ENCODE peak calls at places on chromosomes 3 and 15, in five cellular contexts. H, Z, Q, Y and C are unnamed samples.

GRCh38 chr3:152232679-152233078 is 36.0 kb upstream of the MBNL1 start:
- DNase-seq in H (no peak), Z (no peak), Q (no peak), Y (no peak), C (no peak)

GRCh38 chr3:153232737-153233330 is 70.8 kb downstream of the RAP2B start:
- DNase-seq in H (no peak), Z (no peak), Q (no peak), Y (no peak), C (no peak)

GRCh38 chr15:75641603-75642002 is 1.6 kb upstream of the IMP3 start:
- DNase-seq in H (no peak), Z (no peak), Q (no peak), Y (no peak), C (no peak)

GRCh38 chr3:31740397-31740796 is 207.7 kb downstream of the STT3B start:
- DNase-seq in H (no peak), Z (no peak), Q (no peak), Y (no peak), C (no peak)

GRCh38 chr3:52572221-52572620 is 35.8 kb downstream of the UQCC5 start:
- DNase-seq in H (no peak), Z (no peak), Q (no peak), Y (no peak), C (no peak)

GRCh38 chr3:112119686-112120484 is 13.2 kb downstream of the GCSAM start:
- DNase-seq in H (no peak), Z (no peak), Q (no peak), Y (no peak), C (no peak)

GRCh38 chr3:112411425-112411824 is 78.5 kb downstream of the CD200 start:
- DNase-seq in H (no peak), Z (no peak), Q (no peak), Y (no peak), C (no peak)

GRCh38 chr3:143002727-143003126 is 1.4 kb downstream of the U2SURP start:
- DNase-seq in H (no peak), Z (no peak), Q (no peak), Y (no peak), C (no peak)

GRCh38 chr15:70466895-70467529 is 296.3 kb downstream of the UACA start:
- DNase-seq in H (peak), Z (peak), Q (peak), Y (no peak), C (no peak)

GRCh38 chr3:34183581-34184313 is 385.3 kb downstream of the PDCD6IP start:
- DNase-seq in H (no peak), Z (no peak), Q (no peak), Y (no peak), C (no peak)

GRCh38 chr3:88589131-88589530 is 439.4 kb downstream of the C3orf38 start:
- DNase-seq in H (no peak), Z (peak), Q (no peak), Y (no peak), C (no peak)

GRCh38 chr3:101780661-101781060 is 1.6 kb downstream of the NXPE3 start:
- DNase-seq in H (no peak), Z (peak), Q (no peak), Y (no peak), C (no peak)

GRCh38 chr3:62229908-62230307 is 143.4 kb downstream of the FEZF2 start:
- DNase-seq in H (no peak), Z (peak), Q (no peak), Y (no peak), C (no peak)

GRCh38 chr3:59545369-59545768 is 495.5 kb upstream of the CFAP20DC start:
- DNase-seq in H (no peak), Z (no peak), Q (no peak), Y (no peak), C (no peak)

GRCh38 chr15:79089331-79089889 is 1.2 kb downstream of the RASGRF1 start:
- DNase-seq in H (no peak), Z (peak), Q (no peak), Y (no peak), C (peak)

DNA sequence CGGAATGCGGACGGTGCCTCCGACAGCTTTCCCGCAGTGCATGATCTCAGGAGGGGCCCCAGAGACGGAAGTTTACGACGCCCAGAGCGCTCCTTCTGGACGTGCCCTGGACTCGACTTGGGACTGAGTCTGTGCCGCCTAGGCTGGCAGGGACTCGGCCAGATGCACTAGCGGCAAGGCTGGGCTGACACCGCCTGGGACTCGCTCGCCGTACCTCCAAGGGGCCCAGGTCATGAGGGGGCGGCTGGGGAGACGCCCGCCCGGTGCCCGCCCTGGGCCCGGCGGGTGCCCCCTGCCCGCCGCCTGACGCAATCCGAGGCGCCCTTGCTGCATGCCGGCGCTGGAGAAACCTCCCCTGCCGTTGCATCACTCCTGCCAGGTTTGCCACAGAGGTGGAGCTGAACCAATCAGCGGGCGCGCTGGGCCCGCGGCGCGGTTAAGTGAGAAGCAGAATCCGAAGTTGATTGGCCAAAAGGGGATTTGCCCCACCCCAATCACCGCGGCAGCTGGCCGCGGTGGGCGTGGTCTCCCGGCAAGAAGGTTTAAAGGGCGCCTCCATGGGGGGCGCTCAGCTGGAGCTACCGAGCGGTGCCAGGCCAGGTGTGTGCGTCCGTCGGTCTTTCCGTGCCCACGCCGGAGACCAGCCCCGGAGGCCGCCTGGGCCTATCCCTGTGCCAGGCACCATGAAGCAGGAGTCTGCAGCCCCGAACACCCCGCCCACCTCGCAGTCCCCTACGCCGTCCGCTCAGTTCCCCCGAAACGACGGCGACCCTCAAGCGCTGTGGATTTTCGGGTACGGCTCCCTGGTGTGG is at the start of gene CHAC1:
- DNase-seq in H (peak), Z (peak), Q (peak), Y (peak), C (peak)
- TF ChIP-seq CTCF in H (no peak), Z (no peak), Q (no peak), Y (no peak), C (no peak)

DNA sequence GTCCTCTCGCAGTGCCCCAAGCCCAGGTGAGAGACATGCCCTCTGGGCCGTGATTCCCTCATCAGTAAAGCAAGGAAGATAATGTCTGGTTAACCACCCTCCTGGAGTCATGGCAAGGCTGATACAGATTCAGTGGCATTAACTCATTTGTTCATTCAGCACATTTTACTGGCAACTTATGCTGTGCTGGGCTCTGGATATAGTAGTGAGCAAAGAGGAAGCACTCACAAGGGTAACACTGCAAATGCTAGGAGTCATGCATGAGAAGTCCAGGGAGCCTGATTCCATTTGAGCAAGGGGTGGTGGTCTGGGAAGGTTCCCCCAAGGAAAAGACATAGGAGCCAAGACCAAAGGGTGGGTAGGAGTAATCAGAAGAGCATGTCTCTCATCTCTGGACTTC is 50.2 kb downstream of the SMAD3 start:
- DNase-seq in H (no peak), Z (no peak), Q (no peak), Y (no peak), C (no peak)
- TF ChIP-seq POLR2AphosphoS5 in H (no peak), Z (no peak), Q (no peak), Y (no peak), C (no peak)

GRCh38 chr3:195117978-195118581 is 152.9 kb downstream of the XXYLT1 start:
- DNase-seq in H (peak), Z (peak), Q (no peak), Y (no peak), C (no peak)
- TF ChIP-seq CTCF in H (no peak), Z (peak), Q (no peak), Y (no peak), C (no peak)

GRCh38 chr15:66758844-66759243 is 56.8 kb downstream of the SMAD6 start:
- DNase-seq in H (no peak), Z (no peak), Q (no peak), Y (no peak), C (no peak)

GRCh38 chr15:66761723-66762595 is 59.9 kb downstream of the SMAD6 start:
- DNase-seq in H (no peak), Z (no peak), Q (no peak), Y (no peak), C (no peak)

GRCh38 chr15:66763186-66764066 is 61.4 kb downstream of the SMAD6 start:
- DNase-seq in H (peak), Z (no peak), Q (peak), Y (no peak), C (peak)

GRCh38 chr15:66760358-66760967 is 58.4 kb downstream of the SMAD6 start:
- DNase-seq in H (no peak), Z (no peak), Q (no peak), Y (no peak), C (no peak)

GRCh38 chr15:66760968-66761722 is 59.1 kb downstream of the SMAD6 start:
- DNase-seq in H (no peak), Z (no peak), Q (no peak), Y (no peak), C (no peak)
- TF ChIP-seq POLR2AphosphoS5 in H (no peak), Z (no peak), Q (no peak), Y (peak), C (no peak)

GRCh38 chr15:87038404-87038803 is 958.7 kb downstream of the AGBL1 start:
- DNase-seq in H (no peak), Z (peak), Q (no peak), Y (no peak), C (no peak)

GRCh38 chr15:87031545-87032230 is 952.0 kb downstream of the AGBL1 start:
- DNase-seq in H (no peak), Z (no peak), Q (peak), Y (no peak), C (no peak)

GRCh38 chr15:87034886-87035285 is 955.2 kb downstream of the AGBL1 start:
- DNase-seq in H (no peak), Z (no peak), Q (no peak), Y (no peak), C (no peak)

GRCh38 chr15:87032291-87032690 is 952.6 kb downstream of the AGBL1 start:
- DNase-seq in H (no peak), Z (peak), Q (no peak), Y (no peak), C (no peak)

DNA sequence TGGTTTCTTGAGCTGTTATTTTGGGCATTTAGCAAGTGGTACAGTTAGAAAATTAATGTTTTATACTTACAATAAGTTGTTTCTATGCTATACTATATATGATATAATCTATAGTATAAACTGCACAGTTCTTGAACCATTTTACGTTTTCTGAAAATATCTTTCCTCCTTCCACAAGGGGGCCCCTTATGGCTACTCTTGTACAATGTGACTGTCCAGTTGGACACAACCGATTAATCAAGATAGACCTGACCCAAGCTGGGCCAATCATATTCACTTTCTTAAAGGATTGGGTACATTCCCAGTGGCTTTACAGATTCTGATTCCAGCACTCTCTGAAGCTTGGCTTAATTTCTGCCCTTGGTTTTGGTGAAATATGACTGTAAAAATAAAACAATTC is 953.4 kb downstream of the AGBL1 start:
- DNase-seq in H (no peak), Z (no peak), Q (no peak), Y (no peak), C (no peak)
- TF ChIP-seq CTCF in H (no peak), Z (peak), Q (no peak), Y (no peak), C (no peak)